ENCODE peak calls at places on chromosomes 7 and 10, in five cellular contexts. A is HCT116, O is tibial nerve, P is uterus, X is right lobe of liver. Y is an unnamed sample.

GRCh38 chr10:77036993-77037734 is 600.4 kb downstream of the KCNMA1 start:
- DNase-seq in A (peak; percentile 51), O (no peak), P (no peak), X (peak; percentile 71), Y (no peak)

GRCh38 chr7:97130417-97131139 is 13.1 kb downstream of the SDHAF3 start:
- DNase-seq in A (no peak), O (no peak), P (no peak), X (no peak), Y (no peak)

GRCh38 chr10:77798940-77799339 is 127.6 kb downstream of the DLG5 start:
- DNase-seq in A (no peak), O (no peak), P (no peak), X (no peak), Y (no peak)

GRCh38 chr10:28661035-28661434 is 16.3 kb upstream of the BAMBI start:
- DNase-seq in A (no peak), O (no peak), P (no peak), X (no peak), Y (no peak)

GRCh38 chr10:30963994-30964930 is 67.4 kb downstream of the ZNF438 start:
- DNase-seq in A (no peak), O (no peak), P (no peak), X (no peak), Y (no peak)

GRCh38 chr7:68103319-68103718 is 1106.7 kb downstream of the TYW1 start:
- DNase-seq in A (no peak), O (no peak), P (no peak), X (no peak), Y (no peak)

GRCh38 chr10:114271779-114272167 is 32.7 kb downstream of the VWA2 start:
- DNase-seq in A (peak; percentile 42), O (peak; percentile 58), P (peak; percentile 58), X (no peak), Y (peak; percentile 44)

GRCh38 chr10:92689663-92690210 is at the start of gene HHEX:
- DNase-seq in A (peak; percentile 37), O (no peak), P (no peak), X (peak; percentile 91), Y (peak; percentile 71)

GRCh38 chr10:124736491-124737136 is 7.6 kb downstream of the FAM53B start:
- DNase-seq in A (no peak), O (peak; percentile 64), P (peak; percentile 86), X (peak; percentile 94), Y (peak; percentile 86)

GRCh38 chr10:96236090-96236478 is 35.3 kb downstream of the BLNK start:
- DNase-seq in A (no peak), O (no peak), P (no peak), X (no peak), Y (no peak)

GRCh38 chr10:119479048-119479394 is 63.5 kb downstream of the RGS10 start:
- DNase-seq in A (no peak), O (no peak), P (no peak), X (no peak), Y (no peak)

GRCh38 chr10:43417950-43418768 is 9.2 kb upstream of the HNRNPF start:
- DNase-seq in A (no peak), O (no peak), P (no peak), X (no peak), Y (no peak)

GRCh38 chr7:4787541-4787940 is 12.1 kb downstream of the AP5Z1 start:
- DNase-seq in A (no peak), O (no peak), P (no peak), X (no peak), Y (peak; percentile 52)

GRCh38 chr7:23490357-23491131 is 20.3 kb upstream of the IGF2BP3 start:
- DNase-seq in A (no peak), O (no peak), P (no peak), X (peak; percentile 62), Y (peak; percentile 69)

GRCh38 chr10:31961675-31962074 is 33.0 kb upstream of the ARHGAP12 start:
- DNase-seq in A (no peak), O (no peak), P (no peak), X (no peak), Y (no peak)

GRCh38 chr7:121323515-121323914 is 5.3 kb upstream of the WNT16 start:
- DNase-seq in A (no peak), O (no peak), P (no peak), X (no peak), Y (no peak)

GRCh38 chr7:922334-923107 is 32.0 kb downstream of the ADAP1 start:
- DNase-seq in A (no peak), O (no peak), P (no peak), X (peak; percentile 51), Y (peak; percentile 5)

GRCh38 chr10:70135684-70136083 is 3.1 kb upstream of the AIFM2 start:
- DNase-seq in A (no peak), O (no peak), P (no peak), X (no peak), Y (no peak)

GRCh38 chr7:48090095-48090805 is 1.2 kb downstream of the UPP1 start:
- DNase-seq in A (no peak), O (no peak), P (peak; percentile 37), X (peak; percentile 81), Y (peak; percentile 62)

GRCh38 chr7:51069411-51070083 is 247.1 kb downstream of the COBL start:
- DNase-seq in A (no peak), O (no peak), P (no peak), X (no peak), Y (no peak)

GRCh38 chr7:120052884-120053382 is 220.0 kb upstream of the KCND2 start:
- DNase-seq in A (no peak), O (peak; percentile 57), P (peak; percentile 80), X (no peak), Y (no peak)

GRCh38 chr10:91034494-91035157 is 113.7 kb upstream of the ANKRD1 start:
- DNase-seq in A (no peak), O (peak; percentile 83), P (peak; percentile 43), X (peak; percentile 52), Y (peak; percentile 67)

GRCh38 chr7:19051767-19052375 is 65.6 kb downstream of the TWIST1 start:
- DNase-seq in A (peak; percentile 31), O (peak; percentile 42), P (no peak), X (no peak), Y (no peak)

GRCh38 chr7:29622335-29623265 is 59.0 kb downstream of the PRR15 start:
- DNase-seq in A (peak; percentile 83), O (no peak), P (no peak), X (no peak), Y (no peak)

GRCh38 chr7:150515752-150516151 is 1.1 kb downstream of the GIMAP7 start:
- DNase-seq in A (no peak), O (no peak), P (no peak), X (no peak), Y (no peak)

GRCh38 chr7:150515248-150515647 is 576 bp downstream of the GIMAP7 start:
- DNase-seq in A (no peak), O (no peak), P (no peak), X (no peak), Y (no peak)

GRCh38 chr7:150513758-150514157 is 914 bp upstream of the GIMAP7 start:
- DNase-seq in A (no peak), O (no peak), P (no peak), X (no peak), Y (no peak)

GRCh38 chr7:150516956-150517355 is 2.3 kb downstream of the GIMAP7 start:
- DNase-seq in A (no peak), O (no peak), P (no peak), X (no peak), Y (no peak)

GRCh38 chr7:150514748-150515222 is at the start of gene GIMAP7:
- DNase-seq in A (no peak), O (no peak), P (peak; percentile 31), X (no peak), Y (peak; percentile 38)
- TF ChIP-seq POLR2A in A (no peak), O (peak; percentile 17), P (no peak), X (no peak), Y (no peak)

DNA sequence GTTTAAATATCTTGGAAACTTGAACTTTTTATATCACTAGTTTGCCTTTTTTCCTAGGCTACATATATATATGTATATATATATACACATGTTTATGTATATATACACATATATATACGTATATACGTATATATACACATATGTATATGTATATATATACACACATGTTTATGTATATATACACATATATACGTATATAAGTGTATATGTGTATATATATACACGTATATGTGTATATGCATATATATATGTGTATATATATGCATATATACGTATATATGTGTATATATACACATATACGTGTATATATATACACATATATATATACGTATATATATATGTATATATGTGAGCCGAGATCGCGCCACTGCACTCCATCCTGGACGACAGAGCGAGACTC is 10.1 kb downstream of the OGDH start:
- DNase-seq in A (no peak), O (no peak), P (no peak), X (no peak), Y (no peak)
- H3K4me1 ChIP-seq in A (peaks cover 63% of the 10 kb centered on the region), O (peaks cover 44% of the 10 kb centered on the region), P (no peaks in the 10 kb centered on the region), X (no peaks in the 10 kb centered on the region), Y (peaks cover 60% of the 10 kb centered on the region)

GRCh38 chr7:26376208-26376917 is 84.7 kb downstream of the SNX10 start:
- DNase-seq in A (no peak), O (no peak), P (no peak), X (peak; percentile 51), Y (peak; percentile 70)
- H3K4me3 ChIP-seq in A (no peak overlapping the region), O (peak overlapping the region; percentile 1), P (peak overlapping the region; percentile 17), X (peak overlapping the region; percentile 32), Y (peak overlapping the region; percentile 37)

DNA sequence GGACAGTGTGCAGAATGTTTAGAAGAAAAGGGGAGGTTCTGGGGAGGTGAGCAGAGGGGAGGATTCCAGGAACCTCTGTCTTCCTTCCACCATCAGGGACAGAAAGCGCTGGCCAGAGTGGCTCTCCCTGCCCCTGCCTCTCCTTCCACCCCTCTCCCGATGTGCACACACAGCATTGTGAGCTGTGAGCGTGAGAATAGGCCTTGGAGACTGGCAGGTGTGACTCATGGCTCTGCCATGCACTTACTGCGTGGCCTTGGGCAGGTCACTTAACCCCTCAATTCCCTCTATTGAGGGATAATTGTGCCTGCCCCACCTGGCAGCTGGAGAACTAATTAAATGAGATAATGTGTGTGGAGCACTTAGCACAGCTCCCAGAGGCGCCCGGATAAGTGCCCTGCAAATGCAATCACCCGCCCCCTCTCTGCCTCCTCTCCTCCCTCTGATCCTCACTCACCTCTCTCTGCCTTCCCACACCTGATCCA is 115.4 kb downstream of the ZMIZ1 start:
- DNase-seq in A (peak; percentile 48), O (no peak), P (no peak), X (no peak), Y (no peak)
- TF ChIP-seq POLR2A in A (no peak), O (no peak), P (no peak), X (no peak), Y (no peak)

DNA sequence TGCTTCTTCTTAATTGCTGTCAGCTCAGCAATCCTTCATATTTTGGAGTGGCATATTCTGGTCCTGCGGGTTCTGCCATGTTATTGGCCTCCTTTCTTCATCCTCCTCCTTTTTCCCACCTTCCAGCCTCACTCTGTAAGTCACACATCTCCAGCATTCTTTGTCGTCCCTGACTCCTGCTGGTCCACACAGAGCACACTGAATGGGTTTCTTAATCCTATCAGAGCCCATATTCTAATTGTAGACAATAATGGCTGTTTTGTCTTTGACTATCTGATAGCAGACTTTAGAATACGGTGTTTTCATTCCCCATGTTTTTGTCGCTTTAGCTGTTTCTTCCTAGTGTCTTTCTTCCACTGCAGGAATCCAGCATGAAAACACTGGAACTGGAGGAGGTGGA is 389.6 kb downstream of the REEP3 start:
- DNase-seq in A (no peak), O (no peak), P (no peak), X (no peak), Y (no peak)
- H3K4me1 ChIP-seq in A (no peaks in the 10 kb centered on the region), O (no peaks in the 10 kb centered on the region), P (no peaks in the 10 kb centered on the region), X (no peaks in the 10 kb centered on the region), Y (no peaks in the 10 kb centered on the region)

Y was measured in heart left ventricle.